ENCODE peak calls at places on chromosome 18, in ten cellular contexts. C, B, X, W, F, H, N, L, S and Q are unnamed samples.

GRCh38 chr18:78701753-78702409 is 277.7 kb upstream of the SALL3 start:
- DNase-seq in H (no peak), B (no peak), F (no peak), X (no peak), N (no peak), W (no peak), L (no peak), C (no peak), S (no peak), Q (no peak)

GRCh38 chr18:44898536-44898935 is 217.8 kb downstream of the SETBP1 start:
- DNase-seq in S (no peak), F (peak), X (no peak), H (no peak), L (no peak), C (no peak), W (no peak), N (no peak), B (no peak), Q (no peak)

GRCh38 chr18:59517446-59518171 is 158.5 kb upstream of the LMAN1 start:
- DNase-seq in W (no peak), L (no peak), H (peak), F (peak), S (no peak), C (no peak), B (no peak), N (no peak), X (peak), Q (no peak)

GRCh38 chr18:8844721-8845148 is 139.4 kb downstream of the MTCL1 start:
- DNase-seq in N (no peak), L (no peak), S (no peak), B (no peak), W (no peak), F (no peak), X (peak), C (no peak), H (no peak), Q (no peak)

GRCh38 chr18:41666251-41666650 is 288.8 kb upstream of the PIK3C3 start:
- DNase-seq in B (no peak), H (no peak), L (no peak), F (peak), W (no peak), X (no peak), N (no peak), S (no peak), C (no peak), Q (no peak)

GRCh38 chr18:21604711-21605110 is 4.2 kb upstream of the ESCO1 start:
- DNase-seq in H (no peak), F (no peak), N (no peak), X (no peak), S (no peak), B (no peak), C (no peak), W (no peak), L (no peak), Q (no peak)

GRCh38 chr18:59954746-59955145 is 55.0 kb downstream of the PMAIP1 start:
- DNase-seq in B (no peak), H (no peak), F (peak), C (peak), N (no peak), W (peak), L (no peak), X (peak), S (no peak), Q (peak)

GRCh38 chr18:44178476-44178875 is 502.2 kb upstream of the SETBP1 start:
- DNase-seq in X (no peak), W (no peak), L (no peak), H (no peak), C (no peak), B (peak), F (peak), S (no peak), N (no peak), Q (no peak)

GRCh38 chr18:79915161-79916127 is 36.0 kb downstream of the SLC66A2 start:
- DNase-seq in L (no peak), C (no peak), F (no peak), B (no peak), W (no peak), X (no peak), H (no peak), S (no peak), N (peak), Q (no peak)

GRCh38 chr18:58194028-58194427 is 150.0 kb downstream of the NEDD4L start:
- DNase-seq in X (no peak), C (no peak), H (peak), W (no peak), B (no peak), S (peak), F (no peak), L (no peak), N (no peak), Q (no peak)

GRCh38 chr18:4854664-4855063 is 342.4 kb downstream of the AKAIN1 start:
- DNase-seq in F (no peak), X (no peak), N (no peak), W (no peak), S (no peak), C (no peak), H (no peak), L (no peak), B (no peak), Q (no peak)

GRCh38 chr18:24427484-24427883 is 1.0 kb downstream of the IMPACT start:
- DNase-seq in S (no peak), L (no peak), B (no peak), H (no peak), N (no peak), X (peak), C (no peak), F (peak), W (no peak), Q (no peak)

GRCh38 chr18:9968081-9968848 is 54.4 kb downstream of the VAPA start:
- DNase-seq in W (no peak), H (peak), S (no peak), B (no peak), L (no peak), N (no peak), F (no peak), C (no peak), X (no peak), Q (no peak)

GRCh38 chr18:56286775-56287174 is 351.6 kb downstream of the TXNL1 start:
- DNase-seq in S (no peak), H (no peak), L (no peak), B (no peak), W (no peak), C (no peak), X (peak), N (no peak), F (peak), Q (peak)

GRCh38 chr18:25075793-25076192 is 276.2 kb downstream of the ZNF521 start:
- DNase-seq in S (no peak), B (no peak), H (no peak), X (no peak), L (no peak), C (no peak), F (no peak), W (no peak), N (no peak), Q (no peak)

GRCh38 chr18:41058351-41059125 is 896.5 kb upstream of the PIK3C3 start:
- DNase-seq in S (no peak), W (peak), X (no peak), C (no peak), N (no peak), L (no peak), B (no peak), F (no peak), H (no peak), Q (no peak)

GRCh38 chr18:76983184-76983583 is 149.4 kb downstream of the MBP start:
- DNase-seq in F (peak), C (peak), W (peak), H (peak), X (peak), B (peak), L (peak), S (peak), N (peak), Q (peak)

GRCh38 chr18:44036500-44036899 is 644.2 kb upstream of the SETBP1 start:
- DNase-seq in X (no peak), H (no peak), W (no peak), L (no peak), N (no peak), C (no peak), S (no peak), F (peak), B (peak), Q (peak)

GRCh38 chr18:61546598-61546997 is 213.4 kb downstream of the CDH20 start:
- DNase-seq in H (no peak), S (no peak), F (peak), N (no peak), L (no peak), B (no peak), X (peak), W (peak), C (peak), Q (peak)

GRCh38 chr18:53789376-53790247 is 434.9 kb downstream of the MBD2 start:
- DNase-seq in F (no peak), X (no peak), C (no peak), S (no peak), H (no peak), W (no peak), N (no peak), B (no peak), L (no peak), Q (no peak)

GRCh38 chr18:53117851-53118250 is 777.9 kb downstream of the DCC start:
- DNase-seq in N (no peak), W (no peak), F (no peak), H (no peak), S (no peak), B (no peak), L (no peak), X (no peak), C (no peak), Q (no peak)

GRCh38 chr18:14748496-14748895 is 524 bp downstream of the ANKRD30B start:
- DNase-seq in W (no peak), C (no peak), X (no peak), H (no peak), N (no peak), F (no peak), S (no peak), L (no peak), B (no peak), Q (no peak)

GRCh38 chr18:23523429-23524212 is 20.3 kb downstream of the RMC1 start:
- DNase-seq in H (no peak), W (no peak), X (peak), L (peak), F (peak), B (no peak), N (no peak), C (no peak), S (no peak), Q (no peak)

GRCh38 chr18:1062592-1062991 is 157.9 kb downstream of the ADCYAP1 start:
- DNase-seq in S (no peak), H (peak), C (no peak), B (no peak), F (no peak), W (no peak), N (no peak), X (no peak), L (no peak), Q (no peak)

GRCh38 chr18:60667016-60667415 is 294.4 kb upstream of the MC4R start:
- DNase-seq in L (no peak), C (no peak), N (no peak), W (no peak), H (no peak), X (no peak), F (peak), S (no peak), B (no peak), Q (no peak)

GRCh38 chr18:57469884-57470283 is 34.7 kb downstream of the ONECUT2 start:
- DNase-seq in W (no peak), S (no peak), B (no peak), H (no peak), L (no peak), F (no peak), C (no peak), N (no peak), X (no peak), Q (no peak)

GRCh38 chr18:76384861-76385680 is 110.0 kb downstream of the ZNF516 start:
- DNase-seq in H (no peak), S (no peak), C (no peak), F (no peak), B (no peak), L (peak), N (no peak), W (no peak), X (no peak), Q (no peak)

DNA sequence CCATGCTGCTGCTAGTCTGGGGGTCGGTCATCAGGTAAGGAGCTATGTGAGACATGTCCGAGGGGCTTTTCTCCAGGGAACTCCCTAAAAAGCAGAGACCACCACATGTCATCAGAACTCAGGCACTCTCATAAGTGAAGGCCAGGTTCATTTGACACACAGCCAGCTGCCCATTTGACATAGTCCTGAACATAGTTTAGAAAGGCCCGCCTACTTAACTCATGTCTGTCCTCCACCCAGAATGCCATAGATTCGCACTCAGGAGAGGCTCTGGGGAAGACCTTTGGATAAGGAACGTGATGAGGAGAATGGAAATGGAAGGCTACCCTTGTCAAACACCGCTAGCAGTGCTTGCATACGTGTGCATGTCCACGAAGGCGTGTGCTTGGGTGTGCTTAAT is 157.2 kb downstream of the PTGR3 start:
- DNase-seq in X (no peak), W (no peak), N (no peak), B (no peak), H (no peak), S (no peak), C (no peak), F (no peak), L (no peak), Q (no peak)
- TF ChIP-seq CTCF in X (no peak), W (no peak), N (no peak), B (no peak), H (no peak), S (no peak), C (no peak), F (no peak), L (no peak), Q (no peak)

GRCh38 chr18:73848656-73849055 is 299.0 kb downstream of the FBXO15 start:
- DNase-seq in N (no peak), B (no peak), W (peak), F (peak), S (no peak), X (peak), C (no peak), L (no peak), H (no peak), Q (peak)

GRCh38 chr18:73850782-73851181 is 296.9 kb downstream of the FBXO15 start:
- DNase-seq in X (no peak), L (no peak), B (no peak), N (no peak), S (no peak), W (no peak), H (no peak), F (no peak), C (no peak), Q (no peak)

GRCh38 chr18:73852789-73853188 is 294.8 kb downstream of the FBXO15 start:
- DNase-seq in W (no peak), B (no peak), N (no peak), X (no peak), S (no peak), L (no peak), F (no peak), C (no peak), H (no peak), Q (no peak)
- TF ChIP-seq CTCF in W (no peak), B (no peak), N (no peak), X (no peak), S (no peak), L (no peak), F (no peak), C (no peak), H (no peak), Q (no peak)

DNA sequence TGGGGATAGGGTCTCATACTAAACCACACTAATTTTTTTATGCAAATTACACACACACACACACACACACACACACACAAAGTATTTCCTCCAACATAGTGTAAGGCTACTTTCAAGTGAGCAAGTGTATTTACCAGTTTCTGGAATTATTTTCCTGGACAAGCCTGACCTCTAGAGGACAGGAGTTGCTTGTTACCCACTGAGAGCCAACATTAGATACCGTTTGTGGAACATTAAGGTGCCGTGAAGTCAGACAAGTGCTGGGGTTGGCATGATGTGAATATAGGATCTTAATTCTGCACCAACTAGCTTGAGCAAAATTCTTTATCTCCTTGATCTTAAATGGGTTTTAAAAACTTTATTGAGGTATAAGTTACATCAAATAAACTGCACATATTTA is 39.3 kb upstream of the SERPINB2 start:
- DNase-seq in L (no peak), F (peak), W (no peak), C (peak), X (peak), S (no peak), B (no peak), H (peak), N (no peak), Q (peak)
- TF ChIP-seq CTCF in L (peak), F (peak), W (peak), C (peak), X (peak), S (no peak), B (peak), H (no peak), N (peak), Q (peak)

GRCh38 chr18:2082676-2083075 is 488.6 kb downstream of the METTL4 start:
- DNase-seq in L (no peak), S (no peak), B (no peak), W (no peak), F (no peak), N (no peak), H (no peak), C (no peak), X (no peak), Q (no peak)

GRCh38 chr18:2083691-2084090 is 487.6 kb downstream of the METTL4 start:
- DNase-seq in L (no peak), F (peak), S (no peak), N (no peak), H (peak), W (no peak), X (no peak), B (no peak), C (no peak), Q (no peak)

GRCh38 chr18:2087877-2088673 is 483.2 kb downstream of the METTL4 start:
- DNase-seq in F (peak), L (no peak), C (no peak), B (peak), W (no peak), S (no peak), H (no peak), N (no peak), X (no peak), Q (no peak)

GRCh38 chr18:2089416-2089815 is 481.9 kb downstream of the METTL4 start:
- DNase-seq in F (no peak), H (no peak), X (no peak), B (no peak), C (no peak), N (no peak), S (no peak), W (no peak), L (no peak), Q (no peak)

DNA sequence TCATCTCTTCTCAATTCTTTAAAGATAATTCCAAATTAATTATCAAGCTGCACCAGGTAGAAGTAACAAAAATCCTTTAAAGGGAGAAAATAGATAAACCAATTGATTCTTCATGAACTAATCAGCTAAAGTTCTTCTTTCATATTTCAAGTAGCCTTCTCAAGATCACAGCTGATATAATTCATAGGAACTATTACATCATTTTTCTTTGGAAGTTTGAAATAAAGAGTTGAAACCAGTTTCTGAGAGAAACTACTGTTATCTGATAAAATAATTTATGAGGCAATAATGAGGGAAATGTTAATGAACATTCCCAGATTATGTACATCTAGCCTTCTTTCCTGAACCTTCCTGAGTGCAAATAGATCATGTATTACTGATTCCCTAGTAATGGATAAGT is 484.9 kb downstream of the METTL4 start:
- DNase-seq in C (no peak), B (no peak), W (no peak), S (no peak), X (no peak), L (no peak), F (no peak), N (no peak), H (no peak), Q (no peak)
- TF ChIP-seq CTCF in C (no peak), B (no peak), W (no peak), S (no peak), X (no peak), L (no peak), F (no peak), N (no peak), H (no peak), Q (no peak)

GRCh38 chr18:48896326-48896874 is 54.4 kb downstream of the SMAD7 start:
- DNase-seq in H (no peak), N (no peak), B (no peak), L (no peak), C (no peak), F (no peak), W (no peak), S (no peak), X (no peak), Q (no peak)

GRCh38 chr18:48898521-48898920 is 52.2 kb downstream of the SMAD7 start:
- DNase-seq in L (no peak), C (no peak), N (no peak), X (no peak), W (no peak), B (no peak), F (no peak), S (no peak), H (no peak), Q (no peak)

GRCh38 chr18:48894799-48895346 is 55.9 kb downstream of the SMAD7 start:
- DNase-seq in B (no peak), N (no peak), H (no peak), C (no peak), X (no peak), S (no peak), L (peak), F (no peak), W (no peak), Q (no peak)

GRCh38 chr18:48897531-48897930 is 53.2 kb downstream of the SMAD7 start:
- DNase-seq in S (no peak), B (no peak), N (no peak), W (no peak), H (no peak), L (peak), C (no peak), X (peak), F (no peak), Q (no peak)

GRCh38 chr18:48896875-48897511 is 53.8 kb downstream of the SMAD7 start:
- DNase-seq in H (peak), N (no peak), F (no peak), S (peak), B (peak), C (no peak), X (no peak), L (peak), W (no peak), Q (peak)
- TF ChIP-seq CTCF in H (no peak), N (peak), F (no peak), S (peak), B (no peak), C (no peak), X (peak), L (no peak), W (no peak), Q (peak)

GRCh38 chr18:37383036-37383788 is 182.4 kb downstream of the CELF4 start:
- DNase-seq in N (no peak), F (no peak), X (no peak), S (no peak), H (no peak), L (no peak), B (no peak), C (peak), W (no peak), Q (no peak)
- TF ChIP-seq CTCF in N (no peak), F (no peak), X (no peak), S (no peak), H (no peak), L (no peak), B (no peak), C (peak), W (peak), Q (no peak)

DNA sequence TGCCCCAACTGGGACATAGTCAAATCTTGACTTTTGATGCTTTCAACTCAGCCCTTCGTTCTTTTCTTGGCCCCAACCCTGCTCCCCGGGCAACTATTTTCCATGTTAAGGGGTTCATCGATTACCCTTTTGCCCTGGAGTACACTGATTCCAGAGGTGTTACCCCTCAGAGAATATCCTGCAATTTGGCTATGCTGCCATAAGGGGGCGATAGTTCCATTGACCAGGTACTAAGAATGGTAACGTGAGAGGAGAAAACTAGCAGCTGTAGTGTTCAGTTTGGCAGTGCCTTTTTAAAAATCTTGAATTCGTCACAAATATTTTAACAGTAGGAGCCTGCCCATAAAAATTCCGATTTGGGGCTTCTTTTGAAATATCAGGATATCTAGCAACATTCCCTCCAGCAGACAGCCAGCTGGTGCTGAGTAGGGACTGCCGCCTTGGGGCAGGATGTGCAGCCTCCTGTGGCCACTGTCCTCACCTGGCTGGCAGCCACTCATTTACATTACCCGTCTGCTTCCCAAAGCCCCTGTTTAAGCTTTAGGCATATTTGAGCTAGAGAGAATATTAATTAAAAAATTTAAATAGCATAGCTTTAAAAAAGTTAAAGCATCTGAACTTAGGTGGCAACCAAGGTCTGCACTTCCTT is 146.3 kb upstream of the SKOR2 start:
- DNase-seq in H (peak), C (peak), S (peak), F (no peak), N (no peak), L (no peak), B (no peak), W (no peak), X (no peak), Q (no peak)
- TF ChIP-seq CTCF in H (peak), C (peak), S (peak), F (no peak), N (peak), L (no peak), B (no peak), W (peak), X (peak), Q (peak)